ENCODE peak calls at places on chromosomes 12 and 14, in six cellular contexts. W, J, P, S, O and V are unnamed samples.
A peak's percentile ranks its signal among the peaks of the same experiment; 100 is the strongest.

GRCh38 chr14:65664436-65664835 is 251.9 kb downstream of the FUT8 start:
- DNase-seq in W (no peak), J (no peak), P (no peak), S (no peak), O (no peak), V (no peak)

GRCh38 chr12:91746976-91747375 is 398.7 kb downstream of the BTG1 start:
- DNase-seq in W (no peak), J (no peak), P (no peak), S (no peak), O (no peak), V (no peak)

GRCh38 chr14:101600336-101600890 is 39.1 kb downstream of the DIO3 start:
- DNase-seq in W (no peak), J (no peak), P (no peak), S (no peak), O (no peak), V (no peak)

GRCh38 chr14:61749867-61750266 is 12.4 kb upstream of the SNAPC1 start:
- DNase-seq in W (no peak), J (no peak), P (peak; percentile 45), S (peak; percentile 38), O (no peak), V (peak; percentile 65)

GRCh38 chr14:88352299-88353097 is 29.4 kb upstream of the KCNK10 start:
- DNase-seq in W (peak; percentile 11), J (no peak), P (no peak), S (no peak), O (no peak), V (no peak)

GRCh38 chr12:105409881-105410471 is 79.5 kb downstream of the C12orf75 start:
- DNase-seq in W (no peak), J (no peak), P (no peak), S (peak; percentile 34), O (no peak), V (no peak)

GRCh38 chr14:91058017-91058675 is 2.3 kb downstream of the RPS6KA5 start:
- DNase-seq in W (no peak), J (no peak), P (no peak), S (no peak), O (no peak), V (no peak)

GRCh38 chr12:107436376-107436775 is 249.2 kb upstream of the PWP1 start:
- DNase-seq in W (peak; percentile 83), J (no peak), P (peak; percentile 21), S (no peak), O (no peak), V (peak; percentile 45)

GRCh38 chr12:52980773-52981423 is 25.4 kb upstream of the EIF4B start:
- DNase-seq in W (peak; percentile 88), J (peak; percentile 51), P (peak; percentile 94), S (peak; percentile 83), O (peak; percentile 86), V (peak; percentile 89)

GRCh38 chr12:130161261-130162231 is 718 bp upstream of the FZD10 start:
- DNase-seq in W (no peak), J (no peak), P (no peak), S (peak; percentile 39), O (no peak), V (no peak)

GRCh38 chr12:109743076-109743910 is 29.7 kb downstream of the FAM222A start:
- DNase-seq in W (no peak), J (no peak), P (no peak), S (no peak), O (no peak), V (no peak)

DNA sequence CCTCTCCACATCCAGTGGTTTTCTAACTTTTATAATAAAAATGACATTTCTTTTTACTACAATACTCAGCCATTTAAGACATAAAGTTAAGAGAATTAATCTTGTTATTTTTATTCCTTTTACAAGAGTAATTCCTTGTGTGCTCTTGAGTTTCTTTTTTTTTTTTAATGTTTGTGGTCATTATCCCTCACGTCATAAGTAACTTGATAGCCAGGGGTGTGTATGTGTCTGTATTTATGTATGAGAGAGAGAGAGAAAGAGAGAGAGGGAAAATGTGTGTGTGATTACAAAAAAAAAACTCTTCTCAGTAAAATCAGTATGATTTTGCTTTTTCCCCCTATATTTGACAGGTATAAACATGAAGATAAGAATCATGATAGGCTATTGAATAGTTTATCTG is 35.1 kb downstream of the RERGL start:
- DNase-seq in W (no peak), J (no peak), P (no peak), S (no peak), O (no peak), V (no peak)
- TF ChIP-seq BHLHE40 in W (no peak), J (no peak), P (no peak), S (no peak), O (no peak), V (no peak)

DNA sequence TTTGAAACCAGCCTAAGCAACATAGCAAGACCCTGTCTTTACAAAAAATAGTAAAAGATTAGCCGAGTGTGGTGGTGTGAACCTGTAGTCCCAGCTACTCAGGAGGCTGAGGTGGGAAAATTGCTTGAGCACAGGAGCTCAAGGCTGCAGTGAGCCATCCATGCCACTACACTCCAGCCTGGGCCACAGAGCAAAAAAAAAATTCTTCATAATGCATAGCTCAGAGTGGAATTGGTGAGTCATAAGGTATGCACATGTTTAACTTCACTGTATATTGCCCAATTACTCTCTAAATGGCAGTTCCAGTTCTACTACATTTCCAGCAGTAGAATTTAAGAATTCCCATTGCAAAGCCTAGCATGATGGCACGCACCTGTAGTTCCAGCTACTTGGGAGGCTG is 26.8 kb upstream of the CLIP1 start:
- DNase-seq in W (peak; percentile 95), J (no peak), P (peak; percentile 82), S (no peak), O (no peak), V (no peak)
- TF ChIP-seq BHLHE40 in W (peak; percentile 54), J (no peak), P (no peak), S (no peak), O (no peak), V (no peak)

GRCh38 chr14:24149302-24149969 is 2.1 kb downstream of the RNF31 start:
- DNase-seq in W (no peak), J (no peak), P (no peak), S (no peak), O (no peak), V (no peak)

GRCh38 chr14:24150567-24150966 is 3.3 kb downstream of the RNF31 start:
- DNase-seq in W (no peak), J (no peak), P (no peak), S (no peak), O (no peak), V (no peak)

GRCh38 chr14:24150993-24151392 is 3.7 kb downstream of the RNF31 start:
- DNase-seq in W (no peak), J (no peak), P (no peak), S (no peak), O (no peak), V (no peak)

GRCh38 chr14:24151404-24152080 is 4.2 kb downstream of the RNF31 start:
- DNase-seq in W (no peak), J (no peak), P (no peak), S (no peak), O (no peak), V (no peak)

DNA sequence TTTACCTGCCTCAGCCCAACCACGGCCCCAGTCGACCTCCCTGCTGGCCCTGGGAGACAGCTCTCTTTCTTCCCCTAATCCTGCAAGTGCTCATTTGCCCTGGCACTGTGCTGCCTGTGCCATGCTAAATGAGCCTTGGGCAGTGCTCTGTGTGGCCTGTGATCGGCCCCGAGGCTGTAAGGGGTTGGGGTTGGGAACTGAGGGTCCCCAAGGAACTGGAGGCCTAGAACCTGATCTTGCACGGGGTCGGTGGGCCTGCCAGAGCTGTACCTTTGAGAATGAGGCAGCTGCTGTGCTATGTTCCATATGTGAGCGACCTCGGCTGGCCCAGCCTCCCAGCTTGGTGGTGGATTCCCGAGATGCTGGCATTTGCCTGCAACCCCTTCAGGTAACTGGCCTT is 2.8 kb downstream of the RNF31 start:
- DNase-seq in W (no peak), J (no peak), P (no peak), S (no peak), O (no peak), V (no peak)
- TF ChIP-seq BHLHE40 in W (no peak), J (no peak), P (no peak), S (no peak), O (no peak), V (no peak)

GRCh38 chr14:21332950-21333349 is 50.9 kb downstream of the SUPT16H start:
- DNase-seq in W (no peak), J (no peak), P (no peak), S (no peak), O (no peak), V (no peak)

DNA sequence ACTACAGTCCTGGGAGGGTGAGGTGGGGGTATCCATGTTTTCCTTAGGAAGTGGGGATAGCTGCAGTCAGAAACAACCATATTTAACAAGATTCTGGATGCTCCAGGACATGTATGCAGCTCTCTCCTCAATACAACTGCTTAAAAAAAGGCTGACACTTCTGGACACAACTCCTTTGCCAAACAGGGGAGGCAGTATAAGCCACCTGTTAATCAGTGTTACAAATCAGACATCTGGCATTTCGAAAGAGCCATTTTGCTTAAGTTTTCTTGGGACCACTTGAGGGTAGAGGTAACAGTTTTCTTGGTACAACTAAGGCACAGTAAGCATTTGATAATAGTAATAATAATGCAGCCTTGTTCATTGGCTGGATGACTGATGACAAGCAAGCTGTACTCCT is 47.1 kb downstream of the RPGRIP1 start:
- DNase-seq in W (no peak), J (no peak), P (no peak), S (no peak), O (no peak), V (peak; percentile 22)
- TF ChIP-seq BHLHE40 in W (no peak), J (no peak), P (no peak), S (no peak), O (no peak), V (no peak)

DNA sequence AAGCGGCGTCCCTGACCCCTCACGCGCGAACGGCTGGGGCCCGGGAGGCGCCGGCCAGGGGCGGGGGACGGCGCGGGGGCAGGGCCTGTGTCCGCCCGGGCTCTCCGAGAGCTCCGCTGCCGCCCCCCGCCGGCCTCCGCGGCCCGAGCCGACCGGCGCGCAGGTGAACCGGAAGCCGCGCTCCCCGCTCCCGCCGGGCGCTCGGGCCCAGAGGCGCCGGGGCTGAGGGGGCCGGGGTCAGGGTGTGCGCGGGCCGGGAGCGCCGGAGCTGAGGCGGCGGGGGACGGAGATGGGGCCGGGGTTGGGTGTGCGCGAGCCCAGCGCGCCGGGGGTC is 403 bp downstream of the HIP1R start:
- DNase-seq in W (no peak), J (no peak), P (no peak), S (peak; percentile 45), O (peak; percentile 87), V (peak; percentile 46)
- TF ChIP-seq BHLHE40 in W (no peak), J (no peak), P (no peak), S (no peak), O (no peak), V (no peak)

GRCh38 chr12:31647106-31647505 is 12.4 kb upstream of the ETFBKMT start:
- DNase-seq in W (peak; percentile 22), J (no peak), P (no peak), S (no peak), O (no peak), V (no peak)
- TF ChIP-seq BHLHE40 in W (no peak), J (no peak), P (no peak), S (no peak), O (no peak), V (no peak)

GRCh38 chr12:103779410-103780092 is 61.5 kb downstream of the NT5DC3 start:
- DNase-seq in W (peak; percentile 8), J (no peak), P (no peak), S (no peak), O (no peak), V (no peak)
- TF ChIP-seq BHLHE40 in W (no peak), J (no peak), P (no peak), S (no peak), O (no peak), V (no peak)